ENCODE peak calls at places on chromosomes 12 and 14, in nine cellular contexts. M, U, Z, Y, B, L, S, H and T are unnamed samples.

GRCh38 chr12:103043531-103044445 is 86.3 kb downstream of the ASCL1 start:
- DNase-seq in M (no peak), U (no peak), Z (no peak), Y (no peak), B (no peak), L (no peak), S (no peak), H (no peak), T (no peak)

GRCh38 chr12:93573552-93574223 is 1.2 kb downstream of the SOCS2 start:
- DNase-seq in M (no peak), U (no peak), Z (peak; percentile 21), Y (peak; percentile 30), B (no peak), L (no peak), S (no peak), H (no peak), T (no peak)

GRCh38 chr14:66758031-66758613 is 250.2 kb downstream of the GPHN start:
- DNase-seq in M (no peak), U (no peak), Z (no peak), Y (no peak), B (no peak), L (no peak), S (no peak), H (no peak), T (no peak)

GRCh38 chr12:25124493-25124892 is 70.5 kb downstream of the DNAI7 start:
- DNase-seq in M (no peak), U (no peak), Z (no peak), Y (no peak), B (no peak), L (no peak), S (no peak), H (no peak), T (no peak)

GRCh38 chr12:6336859-6337744 is 4.8 kb downstream of the TNFRSF1A start:
- DNase-seq in M (no peak), U (no peak), Z (peak; percentile 15), Y (no peak), B (no peak), L (no peak), S (no peak), H (no peak), T (no peak)

GRCh38 chr12:104793280-104793679 is 164.8 kb downstream of the SLC41A2 start:
- DNase-seq in M (no peak), U (peak; percentile 25), Z (peak; percentile 79), Y (no peak), B (no peak), L (no peak), S (no peak), H (no peak), T (no peak)

GRCh38 chr12:78290606-78291345 is 460.1 kb downstream of the NAV3 start:
- DNase-seq in M (peak; percentile 65), U (peak; percentile 78), Z (peak; percentile 52), Y (no peak), B (no peak), L (peak; percentile 53), S (no peak), H (no peak), T (peak; percentile 28)

GRCh38 chr12:57235012-57235727 is 5.7 kb downstream of the SHMT2 start:
- DNase-seq in M (no peak), U (no peak), Z (peak; percentile 90), Y (no peak), B (no peak), L (no peak), S (peak; percentile 77), H (no peak), T (no peak)

GRCh38 chr12:19778111-19778688 is 338.9 kb downstream of the AEBP2 start:
- DNase-seq in M (no peak), U (no peak), Z (peak; percentile 70), Y (no peak), B (no peak), L (no peak), S (no peak), H (no peak), T (no peak)

GRCh38 chr14:29868000-29868399 is 59.6 kb downstream of the PRKD1 start:
- DNase-seq in M (peak; percentile 4), U (no peak), Z (peak; percentile 36), Y (no peak), B (no peak), L (no peak), S (no peak), H (no peak), T (no peak)

GRCh38 chr14:36835145-36835544 is 173.5 kb downstream of the PAX9 start:
- DNase-seq in M (no peak), U (no peak), Z (no peak), Y (no peak), B (no peak), L (no peak), S (no peak), H (no peak), T (peak; percentile 22)

GRCh38 chr14:23322568-23323517 is 1.6 kb downstream of the PABPN1 start:
- DNase-seq in M (no peak), U (no peak), Z (no peak), Y (no peak), B (no peak), L (no peak), S (no peak), H (no peak), T (no peak)

GRCh38 chr12:108611884-108612415 is 14.1 kb upstream of the TMEM119 start:
- DNase-seq in M (no peak), U (peak; percentile 90), Z (peak; percentile 64), Y (peak; percentile 63), B (no peak), L (peak; percentile 31), S (no peak), H (peak; percentile 55), T (no peak)

GRCh38 chr12:26346748-26347147 is 151.4 kb downstream of the SSPN start:
- DNase-seq in M (no peak), U (no peak), Z (no peak), Y (no peak), B (no peak), L (no peak), S (no peak), H (no peak), T (no peak)

GRCh38 chr12:49295087-49296001 is at the start of gene PRPH:
- DNase-seq in M (no peak), U (no peak), Z (no peak), Y (no peak), B (no peak), L (no peak), S (no peak), H (no peak), T (no peak)
- TF ChIP-seq CTCF in M (no peak), U (peak; percentile 10), Z (no peak), Y (no peak), B (no peak), L (no peak), S (no peak), H (no peak), T (no peak)

GRCh38 chr14:68528031-68528687 is 264.7 kb downstream of the ZFP36L1 start:
- DNase-seq in M (no peak), U (no peak), Z (no peak), Y (no peak), B (no peak), L (no peak), S (no peak), H (no peak), T (no peak)
- H3K4me3 ChIP-seq in M (no peak overlapping the region), U (no peak overlapping the region), Z (no peak overlapping the region), Y (no peak overlapping the region), B (no peak overlapping the region), L (no peak overlapping the region), S (no peak overlapping the region), H (no peak overlapping the region), T (no peak overlapping the region)

DNA sequence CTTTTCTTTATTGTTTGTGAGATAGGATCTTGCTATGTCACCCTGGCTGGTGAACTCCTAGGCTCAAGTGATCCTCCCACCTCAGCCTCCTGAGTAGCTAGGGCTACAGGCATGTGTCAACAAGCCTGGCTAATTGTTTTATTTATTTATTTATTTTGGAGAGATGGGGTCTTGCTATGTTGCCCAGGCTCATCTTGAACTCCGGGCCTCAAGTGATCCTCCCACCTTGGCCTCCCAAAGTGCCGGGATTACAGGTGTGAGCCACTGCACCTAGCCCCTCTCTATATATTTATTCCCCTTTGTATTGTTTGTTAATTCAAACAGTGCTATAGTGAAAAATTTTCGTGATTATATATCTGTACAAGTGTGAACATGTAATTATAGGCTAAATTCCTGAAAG is 123.3 kb downstream of the DAAM1 start:
- DNase-seq in M (no peak), U (no peak), Z (no peak), Y (no peak), B (no peak), L (no peak), S (no peak), H (no peak), T (no peak)
- TF ChIP-seq CTCF in M (no peak), U (no peak), Z (no peak), Y (no peak), B (no peak), L (no peak), S (no peak), H (no peak), T (no peak)

GRCh38 chr12:22919883-22920282 is 294.9 kb downstream of the ETNK1 start:
- DNase-seq in M (no peak), U (no peak), Z (no peak), Y (no peak), B (no peak), L (no peak), S (no peak), H (no peak), T (no peak)

GRCh38 chr12:22916241-22916640 is 291.3 kb downstream of the ETNK1 start:
- DNase-seq in M (no peak), U (no peak), Z (no peak), Y (no peak), B (no peak), L (no peak), S (no peak), H (no peak), T (no peak)
- H3K4me3 ChIP-seq in M (no peak overlapping the region), U (no peak overlapping the region), Z (no peak overlapping the region), Y (no peak overlapping the region), B (no peak overlapping the region), L (no peak overlapping the region), S (no peak overlapping the region), H (no peak overlapping the region), T (no peak overlapping the region)

GRCh38 chr14:56224179-56224578 is 106.0 kb downstream of the PELI2 start:
- DNase-seq in M (no peak), U (peak; percentile 19), Z (no peak), Y (no peak), B (no peak), L (no peak), S (no peak), H (no peak), T (no peak)
- TF ChIP-seq CTCF in M (no peak), U (peak; percentile 11), Z (no peak), Y (no peak), B (no peak), L (no peak), S (no peak), H (peak; percentile 11), T (peak; percentile 2)

DNA sequence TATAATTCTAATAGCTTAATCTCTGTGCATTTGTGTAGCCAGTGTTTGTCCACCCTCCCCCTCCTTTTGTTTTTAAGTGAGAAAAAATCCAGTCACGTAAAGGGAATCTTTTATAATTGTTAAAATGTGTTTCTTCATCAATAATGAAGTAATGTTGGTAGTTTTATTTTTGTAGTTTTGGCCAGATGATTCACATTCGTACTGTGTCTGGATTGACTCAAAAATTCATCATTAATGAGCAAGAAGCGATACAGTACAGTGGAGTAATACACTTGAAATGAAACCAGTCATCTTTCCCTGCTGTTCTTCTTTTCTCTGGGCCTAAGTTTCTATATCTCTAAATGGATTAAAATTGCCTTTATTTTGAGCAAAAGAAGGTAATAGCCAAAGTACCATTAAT is 86.5 kb downstream of the SRGAP1 start:
- DNase-seq in M (no peak), U (no peak), Z (peak; percentile 52), Y (no peak), B (no peak), L (no peak), S (no peak), H (no peak), T (no peak)
- H3K4me3 ChIP-seq in M (no peak overlapping the region), U (no peak overlapping the region), Z (no peak overlapping the region), Y (no peak overlapping the region), B (no peak overlapping the region), L (no peak overlapping the region), S (no peak overlapping the region), H (no peak overlapping the region), T (no peak overlapping the region)

GRCh38 chr12:100554608-100555077 is 18.8 kb upstream of the GAS2L3 start:
- DNase-seq in M (peak; percentile 72), U (peak; percentile 59), Z (peak; percentile 94), Y (no peak), B (peak; percentile 58), L (peak; percentile 63), S (no peak), H (peak; percentile 68), T (peak; percentile 67)
- TF ChIP-seq CTCF in M (peak; percentile 93), U (peak; percentile 90), Z (peak; percentile 89), Y (peak; percentile 100), B (peak; percentile 85), L (peak; percentile 73), S (peak; percentile 86), H (peak; percentile 99), T (peak; percentile 97)